ENCODE peak calls at places on chromosomes 2 and 18, in four cellular contexts. A is HuH-7; J is glutamatergic neuron; C is naive thymus-derived CD8-positive, alpha-beta T cell. R is an unnamed sample.

GRCh38 chr18:78741381-78742340 is 238.0 kb upstream of the SALL3 start:
- DNase-seq in A (no peak), C (no peak), J (no peak), R (no peak)

GRCh38 chr2:52710810-52711618 is 1056.6 kb upstream of the CHAC2 start:
- DNase-seq in C (no peak), J (no peak), A (no peak), R (no peak)

GRCh38 chr18:26133652-26134051 is at the start of gene PSMA8:
- DNase-seq in C (peak), J (no peak), A (no peak), R (no peak)

GRCh38 chr18:9297007-9297393 is 37.6 kb upstream of the TWSG1 start:
- DNase-seq in A (no peak), J (no peak), C (no peak), R (no peak)

GRCh38 chr2:54903736-54904554 is 146.3 kb downstream of the RTN4 start:
- DNase-seq in A (no peak), C (no peak), J (no peak), R (no peak)

GRCh38 chr18:3526421-3527354 is 76.7 kb downstream of the TGIF1 start:
- DNase-seq in C (no peak), A (peak), J (peak), R (peak)

GRCh38 chr18:10453885-10454772 is at the start of gene APCDD1:
- DNase-seq in J (peak), C (no peak), A (peak), R (peak)

GRCh38 chr2:64731746-64732145 is 78.0 kb upstream of the SERTAD2 start:
- DNase-seq in J (no peak), C (no peak), A (no peak), R (no peak)

GRCh38 chr18:78773303-78773755 is 206.3 kb upstream of the SALL3 start:
- DNase-seq in A (no peak), J (no peak), C (no peak), R (no peak)

GRCh38 chr2:195489101-195489500 is 167.9 kb upstream of the SLC39A10 start:
- DNase-seq in J (no peak), C (no peak), A (no peak), R (no peak)

GRCh38 chr2:157919181-157919580 is 43.1 kb upstream of the ACVR1 start:
- DNase-seq in J (no peak), C (no peak), A (no peak), R (no peak)

GRCh38 chr2:232306741-232307305 is 71.7 kb upstream of the ALPP start:
- DNase-seq in J (no peak), A (no peak), C (no peak), R (no peak)

GRCh38 chr18:2083691-2084090 is 487.6 kb downstream of the METTL4 start:
- DNase-seq in C (no peak), J (no peak), A (peak), R (no peak)

GRCh38 chr2:73156539-73157124 is 43.9 kb upstream of the RAB11FIP5 start:
- DNase-seq in J (peak), A (peak), C (peak), R (peak)

GRCh38 chr2:149648282-149649030 is 60.9 kb upstream of the MMADHC start:
- DNase-seq in A (no peak), C (no peak), J (no peak), R (no peak)

GRCh38 chr18:13611058-13611615 is 115.2 kb downstream of the FAM210A start:
- DNase-seq in C (no peak), J (no peak), A (no peak), R (no peak)

GRCh38 chr18:49494660-49495059 is 7.6 kb upstream of the C18orf32 start:
- DNase-seq in A (no peak), C (no peak), J (no peak), R (no peak)

GRCh38 chr2:38462121-38462634 is 85.1 kb upstream of the ATL2 start:
- DNase-seq in C (no peak), A (no peak), J (no peak), R (no peak)

GRCh38 chr2:183035298-183035953 is 2.8 kb downstream of the NCKAP1 start:
- DNase-seq in J (no peak), C (no peak), A (no peak), R (no peak)

GRCh38 chr18:34222396-34223163 is 2.1 kb downstream of the NOL4 start:
- DNase-seq in J (peak), C (no peak), A (no peak), R (peak)